ENCODE peak calls at places on chromosomes 2 and 18, in four cellular contexts. V is NCI-H146, M is H54, D is smooth muscle cell of the brain vasculature. X is an unnamed sample.

GRCh38 chr2:211516537-211516936 is 960.1 kb downstream of the CPS1 start:
- DNase-seq in V (no peak), M (no peak), D (no peak), X (no peak)

GRCh38 chr2:148517822-148518221 is 126.7 kb upstream of the EPC2 start:
- DNase-seq in V (no peak), M (no peak), D (no peak), X (no peak)

GRCh38 chr2:191857406-191857805 is 10.5 kb upstream of the CAVIN2 start:
- DNase-seq in V (no peak), M (no peak), D (no peak), X (no peak)

GRCh38 chr18:78900938-78901909 is 78.4 kb upstream of the SALL3 start:
- DNase-seq in V (no peak), M (no peak), D (no peak), X (no peak)

GRCh38 chr2:189927823-189928222 is 134.7 kb downstream of the MSTN start:
- DNase-seq in V (no peak), M (no peak), D (no peak), X (no peak)

GRCh38 chr18:46622999-46623398 is 34.0 kb downstream of the LOXHD1 start:
- DNase-seq in V (peak), M (no peak), D (peak), X (no peak)

GRCh38 chr2:22355816-22356433 is 1029.1 kb upstream of the KLHL29 start:
- DNase-seq in V (peak), M (no peak), D (no peak), X (no peak)

GRCh38 chr2:47339745-47340541 is 63.0 kb upstream of the MSH2 start:
- DNase-seq in V (no peak), M (peak), D (no peak), X (peak)

GRCh38 chr2:70560452-70560851 is 6.8 kb upstream of the TGFA start:
- DNase-seq in V (no peak), M (no peak), D (no peak), X (no peak)

GRCh38 chr2:158346041-158346440 is 110.5 kb downstream of the CCDC148 start:
- DNase-seq in V (no peak), M (no peak), D (no peak), X (no peak)

GRCh38 chr18:36331541-36331971 is 34.0 kb downstream of the FHOD3 start:
- DNase-seq in V (no peak), M (no peak), D (no peak), X (no peak)

GRCh38 chr2:226515344-226516055 is 284.1 kb downstream of the IRS1 start:
- DNase-seq in V (no peak), M (no peak), D (no peak), X (no peak)

GRCh38 chr18:35497006-35497333 is 790 bp downstream of the INO80C start:
- DNase-seq in V (peak), M (no peak), D (no peak), X (no peak)

GRCh38 chr2:45637440-45637839 is 14.0 kb upstream of the PRKCE start:
- DNase-seq in V (no peak), M (peak), D (no peak), X (no peak)

GRCh38 chr2:215104226-215104625 is 34.2 kb downstream of the ABCA12 start:
- DNase-seq in V (no peak), M (no peak), D (no peak), X (no peak)

GRCh38 chr2:7289697-7290096 is 372.5 kb downstream of the RNF144A start:
- DNase-seq in V (no peak), M (no peak), D (no peak), X (no peak)

GRCh38 chr2:218734190-218734975 is 23.7 kb downstream of the TTLL4 start:
- DNase-seq in V (no peak), M (no peak), D (no peak), X (no peak)

GRCh38 chr2:26725516-26725810 is 32.9 kb downstream of the KCNK3 start:
- DNase-seq in V (no peak), M (no peak), D (no peak), X (no peak)

GRCh38 chr2:214386720-214387119 is 24.1 kb upstream of the VWC2L start:
- DNase-seq in V (no peak), M (no peak), D (no peak), X (no peak)

GRCh38 chr2:54999182-54999581 is 51.1 kb downstream of the RTN4 start:
- DNase-seq in V (no peak), M (no peak), D (no peak), X (no peak)

GRCh38 chr18:3061581-3062416 is 48.9 kb upstream of the LPIN2 start:
- DNase-seq in V (no peak), M (no peak), D (no peak), X (no peak)

GRCh38 chr2:193943406-193943960 is 1713.5 kb upstream of the SLC39A10 start:
- DNase-seq in V (no peak), M (no peak), D (no peak), X (no peak)